ENCODE peak calls at places on chromosome 13, in four cellular contexts. A is breast epithelium, V is IMR-90, X is aorta. E is an unnamed sample.

GRCh38 chr13:23567792-23568480 is 2.3 kb upstream of the TNFRSF19 start:
- DNase-seq in A (no peak), X (no peak), V (no peak), E (no peak)

GRCh38 chr13:28630864-28631263 is 28.1 kb upstream of the POMP start:
- DNase-seq in A (no peak), V (no peak), X (no peak), E (no peak)

GRCh38 chr13:42363941-42364612 is 92.1 kb downstream of the AKAP11 start:
- DNase-seq in A (no peak), V (peak; percentile 17), X (no peak), E (no peak)

GRCh38 chr13:108227651-108228272 is 9.6 kb downstream of the ABHD13 start:
- DNase-seq in X (no peak), A (no peak), V (peak; percentile 52), E (peak; percentile 36)

GRCh38 chr13:28659611-28659970 is 661 bp downstream of the POMP start:
- DNase-seq in A (no peak), V (peak; percentile 75), X (no peak), E (peak; percentile 23)

GRCh38 chr13:24208314-24208713 is 47.8 kb downstream of the SPATA13 start:
- DNase-seq in X (no peak), V (peak; percentile 95), A (no peak), E (peak; percentile 70)

GRCh38 chr13:20696073-20696472 is 7.4 kb upstream of the IL17D start:
- DNase-seq in A (no peak), V (no peak), X (no peak), E (no peak)

GRCh38 chr13:49635599-49636433 is 7.5 kb downstream of the ARL11 start:
- DNase-seq in X (no peak), A (no peak), V (peak; percentile 43), E (peak; percentile 90)

GRCh38 chr13:96460571-96460970 is 370.7 kb downstream of the HS6ST3 start:
- DNase-seq in X (no peak), A (no peak), V (no peak), E (no peak)

GRCh38 chr13:50991624-50992610 is 82.3 kb downstream of the RNASEH2B start:
- DNase-seq in A (no peak), X (no peak), V (no peak), E (no peak)

GRCh38 chr13:73228546-73228945 is 169.7 kb downstream of the KLF5 start:
- DNase-seq in A (no peak), V (peak; percentile 28), X (no peak), E (peak; percentile 43)

GRCh38 chr13:53010374-53011105 is 18.1 kb upstream of the OLFM4 start:
- DNase-seq in X (no peak), V (no peak), A (no peak), E (peak; percentile 97)

GRCh38 chr13:113862766-113863510 is 938 bp downstream of the GAS6 start:
- DNase-seq in X (peak; percentile 81), A (peak; percentile 63), V (no peak), E (peak; percentile 60)

DNA sequence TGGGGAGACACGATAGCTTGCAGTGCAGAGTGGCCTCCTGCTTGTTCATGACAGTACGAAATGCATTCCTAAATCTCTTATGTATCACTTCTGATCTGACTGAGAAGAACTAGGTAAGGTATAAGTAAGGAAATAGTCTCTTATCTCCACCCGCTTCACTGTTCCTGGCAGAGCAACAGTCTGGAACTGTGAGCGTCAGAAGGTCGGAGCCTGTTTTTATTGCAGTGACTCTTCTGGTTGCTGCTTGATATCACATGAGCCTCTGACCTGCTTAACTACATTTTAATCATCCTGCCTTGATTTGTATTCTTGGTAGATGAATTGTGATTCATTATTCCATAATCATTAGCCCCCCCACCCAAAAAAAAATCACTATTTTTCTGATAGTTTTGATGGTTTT is 69.0 kb downstream of the COL4A2 start:
- DNase-seq in A (no peak), V (no peak), X (no peak), E (no peak)
- H3K27me3 ChIP-seq in A (no peaks in the 10 kb centered on the region), V (no peaks in the 10 kb centered on the region), X (no peaks in the 10 kb centered on the region), E (no peaks in the 10 kb centered on the region)

GRCh38 chr13:94711561-94712286 is 621 bp downstream of the SOX21 start:
- DNase-seq in V (no peak), X (peak; percentile 38), A (no peak), E (no peak)
- H3K27me3 ChIP-seq in V (peaks cover 81% of the 10 kb centered on the region), X (no peaks in the 10 kb centered on the region), A (peaks cover 66% of the 10 kb centered on the region), E (peaks cover 41% of the 10 kb centered on the region)

DNA sequence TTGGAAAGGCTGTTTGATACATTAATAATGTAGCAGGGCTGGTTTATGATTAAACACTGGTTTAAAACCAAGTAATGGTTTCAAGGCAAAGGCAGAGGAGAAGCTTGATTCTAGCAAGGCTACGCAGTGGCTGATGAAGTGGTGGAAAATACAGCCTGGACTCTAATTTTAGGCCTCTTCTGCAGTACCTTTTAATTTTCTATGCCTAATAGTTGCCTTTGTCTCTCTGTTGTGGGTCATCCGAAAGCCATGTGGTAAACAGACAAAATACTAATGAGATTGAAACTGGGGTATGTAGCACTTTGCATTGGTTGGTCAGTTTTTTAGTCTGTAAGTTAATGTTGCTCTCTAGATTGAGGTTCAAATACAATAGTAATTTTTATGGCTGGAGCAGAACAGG is 3.3 kb downstream of the LMO7 start:
- DNase-seq in V (no peak), X (no peak), A (no peak), E (no peak)
- H3K27me3 ChIP-seq in V (no peaks in the 10 kb centered on the region), X (no peaks in the 10 kb centered on the region), A (no peaks in the 10 kb centered on the region), E (no peaks in the 10 kb centered on the region)

DNA sequence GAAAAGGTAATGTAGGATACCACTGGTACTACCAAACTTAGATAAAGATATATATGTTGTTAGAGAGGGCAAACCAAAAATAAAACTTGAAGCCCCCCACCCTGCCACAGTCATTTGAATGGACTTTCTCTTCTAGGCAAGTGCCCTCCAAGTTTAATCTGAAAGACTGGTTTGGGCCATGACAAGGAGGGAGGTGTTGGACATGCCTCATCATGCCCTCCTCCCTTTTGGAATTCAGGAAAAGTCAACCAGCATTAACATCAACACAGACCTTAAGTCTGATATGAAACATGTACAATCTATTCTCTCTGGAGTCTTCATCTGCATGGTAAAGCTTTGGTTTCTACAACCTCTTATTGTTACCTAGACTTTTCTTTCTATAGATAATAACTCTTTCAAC is 46.3 kb upstream of the GPR12 start:
- DNase-seq in A (no peak), X (no peak), V (no peak), E (no peak)
- H3K27me3 ChIP-seq in A (no peaks in the 10 kb centered on the region), X (no peaks in the 10 kb centered on the region), V (peaks cover 5% of the 10 kb centered on the region), E (no peaks in the 10 kb centered on the region)

GRCh38 chr13:18949489-18949761 is 232.2 kb downstream of the TUBA3C start:
- DNase-seq in X (no peak), V (no peak), A (no peak), E (no peak)
- H3K27me3 ChIP-seq in X (no peaks in the 10 kb centered on the region), V (no peaks in the 10 kb centered on the region), A (peaks cover 4% of the 10 kb centered on the region), E (no peaks in the 10 kb centered on the region)

DNA sequence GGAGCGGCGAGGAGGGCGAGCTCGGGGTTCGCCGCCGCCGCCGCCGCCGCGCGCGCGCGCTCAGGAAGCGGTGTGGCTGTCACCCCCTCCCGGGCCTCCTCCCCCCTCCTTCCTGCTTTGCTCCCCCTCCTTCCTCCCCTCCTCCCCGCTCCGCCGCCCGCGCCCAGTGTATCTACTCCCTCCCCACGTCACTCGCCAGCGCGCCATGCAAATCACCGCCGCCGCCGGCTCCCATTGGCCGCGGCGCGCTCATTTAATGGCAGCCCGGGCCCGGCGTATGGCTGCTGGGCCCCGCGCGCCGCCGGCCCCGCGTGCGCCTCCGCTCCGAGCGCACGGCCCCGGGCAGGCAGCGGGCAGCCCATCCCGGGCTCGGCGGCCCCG is 335 bp upstream of the SOX1 start:
- DNase-seq in X (no peak), V (no peak), A (no peak), E (peak; percentile 3)
- H3K27me3 ChIP-seq in X (peaks cover under 1% of the 10 kb centered on the region), V (peaks cover 68% of the 10 kb centered on the region), A (peaks cover 91% of the 10 kb centered on the region), E (peaks cover 33% of the 10 kb centered on the region)

GRCh38 chr13:99971576-99972189 is at the start of gene ZIC5:
- DNase-seq in A (no peak), X (no peak), V (no peak), E (no peak)
- H3K27me3 ChIP-seq in A (peaks cover 93% of the 10 kb centered on the region), X (no peaks in the 10 kb centered on the region), V (peaks cover 93% of the 10 kb centered on the region), E (peaks cover 10% of the 10 kb centered on the region)

GRCh38 chr13:30742896-30743295 is 7.6 kb downstream of the ALOX5AP start:
- DNase-seq in V (no peak), A (no peak), X (no peak), E (no peak)
- H3K27me3 ChIP-seq in V (peaks cover 9% of the 10 kb centered on the region), A (no peaks in the 10 kb centered on the region), X (no peaks in the 10 kb centered on the region), E (no peaks in the 10 kb centered on the region)

DNA sequence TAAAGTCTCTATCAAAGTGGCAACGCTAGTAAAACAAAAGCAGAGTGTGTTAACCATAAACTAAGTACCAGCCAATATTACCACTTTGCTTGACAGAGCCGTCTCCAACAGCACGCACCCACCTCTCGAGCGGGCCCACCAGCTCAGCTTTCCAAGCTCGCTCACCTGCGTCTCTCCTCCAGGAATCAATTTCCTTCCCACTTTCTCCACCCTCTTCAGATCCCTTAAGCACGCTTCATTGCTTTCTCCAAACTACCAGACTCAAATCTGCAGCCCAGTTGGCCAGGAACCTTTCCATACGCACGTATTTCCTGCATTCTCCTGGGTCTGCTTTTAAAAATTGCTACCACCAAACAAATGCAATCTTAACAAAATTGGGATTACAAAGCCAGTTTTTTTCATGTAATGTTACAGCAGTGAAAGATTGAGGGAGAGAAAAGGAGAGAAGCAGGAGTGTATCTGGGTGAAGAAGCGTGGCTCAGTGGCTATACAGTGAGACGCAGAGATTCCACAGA is 1.5 kb downstream of the ENOX1 start:
- DNase-seq in X (no peak), V (peak; percentile 2), A (no peak), E (no peak)
- H3K27me3 ChIP-seq in X (no peaks in the 10 kb centered on the region), V (peaks cover 2% of the 10 kb centered on the region), A (no peaks in the 10 kb centered on the region), E (no peaks in the 10 kb centered on the region)